ENCODE peak calls at places on chromosomes 4 and X, in eight cellular contexts. One of them, this sample, is unnamed.

GRCh38 chrX:44961817-44962607 is 89.0 kb downstream of the KDM6A start:
- DNase-seq in AG10803: no peak
- DNase-seq in brain microvascular endothelial cell: no peak
- DNase-seq in lower leg skin: no peak
- DNase-seq in AG04449: no peak
- DNase-seq in tibial artery: no peak
- DNase-seq in osteocyte: no peak
- DNase-seq in astrocyte of the spinal cord: no peak
- DNase-seq in this sample: no peak

GRCh38 chr4:19349416-19349815 is 902.3 kb upstream of the SLIT2 start:
- DNase-seq in AG10803: peak; percentile 19
- DNase-seq in brain microvascular endothelial cell: no peak
- DNase-seq in lower leg skin: no peak
- DNase-seq in AG04449: no peak
- DNase-seq in tibial artery: no peak
- DNase-seq in osteocyte: no peak
- DNase-seq in astrocyte of the spinal cord: no peak
- DNase-seq in this sample: no peak

GRCh38 chr4:105092768-105093167 is 53.9 kb upstream of the TET2 start:
- DNase-seq in AG10803: peak; percentile 18
- DNase-seq in brain microvascular endothelial cell: no peak
- DNase-seq in lower leg skin: no peak
- DNase-seq in AG04449: no peak
- DNase-seq in tibial artery: no peak
- DNase-seq in osteocyte: no peak
- DNase-seq in astrocyte of the spinal cord: no peak
- DNase-seq in this sample: no peak

GRCh38 chr4:41009411-41009810 is 204.9 kb downstream of the APBB2 start:
- DNase-seq in AG10803: peak; percentile 44
- DNase-seq in brain microvascular endothelial cell: no peak
- DNase-seq in lower leg skin: no peak
- DNase-seq in AG04449: no peak
- DNase-seq in tibial artery: no peak
- DNase-seq in osteocyte: no peak
- DNase-seq in astrocyte of the spinal cord: peak; percentile 75
- DNase-seq in this sample: no peak

GRCh38 chr4:94933799-94934198 is 176.0 kb downstream of the BMPR1B start:
- DNase-seq in AG10803: no peak
- DNase-seq in brain microvascular endothelial cell: peak; percentile 22
- DNase-seq in lower leg skin: no peak
- DNase-seq in AG04449: no peak
- DNase-seq in tibial artery: no peak
- DNase-seq in osteocyte: no peak
- DNase-seq in astrocyte of the spinal cord: no peak
- DNase-seq in this sample: no peak

GRCh38 chrX:50813843-50814661 is at the start of gene SHROOM4:
- DNase-seq in AG10803: peak; percentile 47
- DNase-seq in brain microvascular endothelial cell: peak; percentile 39
- DNase-seq in lower leg skin: no peak
- DNase-seq in AG04449: no peak
- DNase-seq in tibial artery: peak; percentile 64
- DNase-seq in osteocyte: peak; percentile 84
- DNase-seq in astrocyte of the spinal cord: peak; percentile 72
- DNase-seq in this sample: no peak

GRCh38 chrX:45794323-45794994 is 593.8 kb upstream of the DIPK2B start:
- DNase-seq in AG10803: no peak
- DNase-seq in brain microvascular endothelial cell: no peak
- DNase-seq in lower leg skin: no peak
- DNase-seq in AG04449: no peak
- DNase-seq in tibial artery: no peak
- DNase-seq in osteocyte: no peak
- DNase-seq in astrocyte of the spinal cord: no peak
- DNase-seq in this sample: no peak

GRCh38 chr4:88029556-88029955 is 22.1 kb downstream of the PKD2 start:
- DNase-seq in AG10803: peak; percentile 22
- DNase-seq in brain microvascular endothelial cell: no peak
- DNase-seq in lower leg skin: no peak
- DNase-seq in AG04449: no peak
- DNase-seq in tibial artery: no peak
- DNase-seq in osteocyte: no peak
- DNase-seq in astrocyte of the spinal cord: peak; percentile 2
- DNase-seq in this sample: no peak

GRCh38 chr4:48033825-48034413 is 17.3 kb downstream of the NIPAL1 start:
- DNase-seq in AG10803: no peak
- DNase-seq in brain microvascular endothelial cell: peak; percentile 57
- DNase-seq in lower leg skin: no peak
- DNase-seq in AG04449: no peak
- DNase-seq in tibial artery: no peak
- DNase-seq in osteocyte: no peak
- DNase-seq in astrocyte of the spinal cord: no peak
- DNase-seq in this sample: no peak

GRCh38 chr4:105631818-105632400 is 76.6 kb downstream of the INTS12 start:
- DNase-seq in AG10803: no peak
- DNase-seq in brain microvascular endothelial cell: no peak
- DNase-seq in lower leg skin: no peak
- DNase-seq in AG04449: no peak
- DNase-seq in tibial artery: no peak
- DNase-seq in osteocyte: no peak
- DNase-seq in astrocyte of the spinal cord: no peak
- DNase-seq in this sample: no peak

GRCh38 chr4:159446266-159446976 is 343.5 kb downstream of the RAPGEF2 start:
- DNase-seq in AG10803: peak; percentile 78
- DNase-seq in brain microvascular endothelial cell: peak; percentile 52
- DNase-seq in lower leg skin: peak; percentile 39
- DNase-seq in AG04449: peak; percentile 49
- DNase-seq in tibial artery: peak; percentile 63
- DNase-seq in osteocyte: no peak
- DNase-seq in astrocyte of the spinal cord: peak; percentile 80
- DNase-seq in this sample: no peak

GRCh38 chr4:185710487-185710995 is 101.5 kb downstream of the SORBS2 start:
- DNase-seq in AG10803: no peak
- DNase-seq in brain microvascular endothelial cell: no peak
- DNase-seq in lower leg skin: no peak
- DNase-seq in AG04449: no peak
- DNase-seq in tibial artery: peak; percentile 78
- DNase-seq in osteocyte: no peak
- DNase-seq in astrocyte of the spinal cord: peak; percentile 47
- DNase-seq in this sample: peak; percentile 68

GRCh38 chrX:123949846-123950245 is 11.7 kb upstream of the STAG2 start:
- DNase-seq in AG10803: no peak
- DNase-seq in brain microvascular endothelial cell: no peak
- DNase-seq in lower leg skin: no peak
- DNase-seq in AG04449: no peak
- DNase-seq in tibial artery: no peak
- DNase-seq in osteocyte: no peak
- DNase-seq in astrocyte of the spinal cord: no peak
- DNase-seq in this sample: no peak

GRCh38 chr4:3328814-3329663 is 36.2 kb downstream of the RGS12 start:
- DNase-seq in AG10803: no peak
- DNase-seq in brain microvascular endothelial cell: no peak
- DNase-seq in lower leg skin: no peak
- DNase-seq in AG04449: no peak
- DNase-seq in tibial artery: peak; percentile 21
- DNase-seq in osteocyte: peak; percentile 68
- DNase-seq in astrocyte of the spinal cord: no peak
- DNase-seq in this sample: no peak

GRCh38 chr4:183507928-183508327 is 3.1 kb downstream of the ING2 start:
- DNase-seq in AG10803: no peak
- DNase-seq in brain microvascular endothelial cell: no peak
- DNase-seq in lower leg skin: no peak
- DNase-seq in AG04449: no peak
- DNase-seq in tibial artery: no peak
- DNase-seq in osteocyte: no peak
- DNase-seq in astrocyte of the spinal cord: no peak
- DNase-seq in this sample: no peak

GRCh38 chrX:109624022-109624421 is 950 bp downstream of the KCNE5 start:
- DNase-seq in AG10803: no peak
- DNase-seq in brain microvascular endothelial cell: no peak
- DNase-seq in lower leg skin: no peak
- DNase-seq in AG04449: no peak
- DNase-seq in tibial artery: no peak
- DNase-seq in osteocyte: no peak
- DNase-seq in astrocyte of the spinal cord: no peak
- DNase-seq in this sample: no peak

GRCh38 chr4:41619161-41619560 is 81.2 kb downstream of the LIMCH1 start:
- DNase-seq in AG10803: no peak
- DNase-seq in brain microvascular endothelial cell: no peak
- DNase-seq in lower leg skin: no peak
- DNase-seq in AG04449: no peak
- DNase-seq in tibial artery: no peak
- DNase-seq in osteocyte: no peak
- DNase-seq in astrocyte of the spinal cord: no peak
- DNase-seq in this sample: no peak

GRCh38 chr4:3710451-3711182 is 55.6 kb upstream of the ADRA2C start:
- DNase-seq in AG10803: peak; percentile 23
- DNase-seq in brain microvascular endothelial cell: no peak
- DNase-seq in lower leg skin: no peak
- DNase-seq in AG04449: no peak
- DNase-seq in tibial artery: peak; percentile 77
- DNase-seq in osteocyte: no peak
- DNase-seq in astrocyte of the spinal cord: no peak
- DNase-seq in this sample: no peak

DNA sequence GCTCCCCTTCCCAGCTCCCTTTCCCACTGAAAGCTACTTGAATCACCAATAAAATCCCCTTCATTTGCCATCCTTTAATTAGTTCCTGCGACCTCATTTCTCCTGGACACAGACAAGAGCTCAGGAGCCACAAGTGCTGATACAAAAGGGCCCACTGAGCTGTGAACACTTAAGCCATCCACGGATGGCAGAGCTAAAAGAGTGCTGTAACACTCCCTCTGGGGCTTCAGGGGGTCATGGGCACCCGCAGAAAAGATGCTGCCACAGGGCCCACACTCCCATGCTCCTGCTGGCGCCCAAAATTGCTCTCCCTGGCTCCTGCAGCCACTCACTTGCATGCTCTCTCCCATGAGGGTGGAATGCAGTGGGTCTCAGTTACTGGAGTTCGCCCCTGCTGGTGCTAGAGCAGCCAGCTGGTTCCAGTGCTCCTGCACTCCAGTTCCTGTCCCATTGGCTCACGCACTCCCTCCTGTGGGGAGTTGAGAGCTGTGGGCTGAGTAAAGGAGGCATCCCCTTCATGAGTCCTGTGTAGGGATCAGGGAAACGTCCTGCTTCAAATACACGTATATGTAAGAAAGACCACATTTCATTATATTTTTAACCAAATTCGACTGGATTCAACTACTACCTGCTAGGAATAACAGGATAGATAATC is 1291.0 kb downstream of the ARAP2 start:
- DNase-seq in AG10803: no peak
- DNase-seq in brain microvascular endothelial cell: no peak
- DNase-seq in lower leg skin: no peak
- DNase-seq in AG04449: no peak
- DNase-seq in tibial artery: no peak
- DNase-seq in osteocyte: no peak
- DNase-seq in astrocyte of the spinal cord: no peak
- DNase-seq in this sample: no peak
- TF ChIP-seq CTCF in AG10803: no peak
- TF ChIP-seq CTCF in brain microvascular endothelial cell: peak; percentile 10
- TF ChIP-seq CTCF in lower leg skin: no peak
- TF ChIP-seq CTCF in AG04449: no peak
- TF ChIP-seq CTCF in tibial artery: no peak
- TF ChIP-seq CTCF in osteocyte: no peak
- TF ChIP-seq CTCF in astrocyte of the spinal cord: no peak
- TF ChIP-seq CTCF in this sample: no peak

DNA sequence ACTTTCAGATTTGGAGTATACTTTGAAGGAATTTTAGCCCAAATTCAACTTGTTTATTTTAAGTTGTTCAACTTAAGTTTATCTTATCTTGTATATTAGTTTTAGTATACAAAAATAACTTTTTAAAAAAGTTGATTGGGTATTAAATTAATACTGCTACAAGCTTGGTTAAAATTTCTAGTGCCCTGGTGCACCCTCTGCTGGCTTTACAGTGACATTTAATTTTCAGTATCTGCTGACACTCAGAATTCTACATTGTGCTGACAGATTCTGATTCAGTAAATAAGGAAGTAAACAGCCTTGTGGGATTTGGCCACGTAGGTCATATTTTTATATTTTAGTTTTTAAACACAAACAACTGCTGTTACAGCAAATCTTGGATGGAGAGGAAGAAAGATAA is 2.9 kb downstream of the EDA start:
- DNase-seq in AG10803: peak; percentile 3
- DNase-seq in brain microvascular endothelial cell: peak; percentile 5
- DNase-seq in lower leg skin: no peak
- DNase-seq in AG04449: no peak
- DNase-seq in tibial artery: no peak
- DNase-seq in osteocyte: no peak
- DNase-seq in astrocyte of the spinal cord: no peak
- DNase-seq in this sample: no peak
- TF ChIP-seq CTCF in AG10803: peak; percentile 36
- TF ChIP-seq CTCF in brain microvascular endothelial cell: peak; percentile 49
- TF ChIP-seq CTCF in lower leg skin: no peak
- TF ChIP-seq CTCF in AG04449: no peak
- TF ChIP-seq CTCF in tibial artery: peak; percentile 42
- TF ChIP-seq CTCF in osteocyte: peak; percentile 42
- TF ChIP-seq CTCF in astrocyte of the spinal cord: peak; percentile 22
- TF ChIP-seq CTCF in this sample: no peak

GRCh38 chr4:163679189-163679588 is 184.7 kb downstream of the TMA16 start:
- DNase-seq in AG10803: no peak
- DNase-seq in brain microvascular endothelial cell: peak; percentile 33
- DNase-seq in lower leg skin: no peak
- DNase-seq in AG04449: no peak
- DNase-seq in tibial artery: no peak
- DNase-seq in osteocyte: no peak
- DNase-seq in astrocyte of the spinal cord: no peak
- DNase-seq in this sample: no peak
- TF ChIP-seq CTCF in AG10803: no peak
- TF ChIP-seq CTCF in brain microvascular endothelial cell: peak; percentile 64
- TF ChIP-seq CTCF in lower leg skin: no peak
- TF ChIP-seq CTCF in AG04449: peak; percentile 8
- TF ChIP-seq CTCF in tibial artery: no peak
- TF ChIP-seq CTCF in osteocyte: peak; percentile 55
- TF ChIP-seq CTCF in astrocyte of the spinal cord: peak; percentile 42
- TF ChIP-seq CTCF in this sample: no peak

DNA sequence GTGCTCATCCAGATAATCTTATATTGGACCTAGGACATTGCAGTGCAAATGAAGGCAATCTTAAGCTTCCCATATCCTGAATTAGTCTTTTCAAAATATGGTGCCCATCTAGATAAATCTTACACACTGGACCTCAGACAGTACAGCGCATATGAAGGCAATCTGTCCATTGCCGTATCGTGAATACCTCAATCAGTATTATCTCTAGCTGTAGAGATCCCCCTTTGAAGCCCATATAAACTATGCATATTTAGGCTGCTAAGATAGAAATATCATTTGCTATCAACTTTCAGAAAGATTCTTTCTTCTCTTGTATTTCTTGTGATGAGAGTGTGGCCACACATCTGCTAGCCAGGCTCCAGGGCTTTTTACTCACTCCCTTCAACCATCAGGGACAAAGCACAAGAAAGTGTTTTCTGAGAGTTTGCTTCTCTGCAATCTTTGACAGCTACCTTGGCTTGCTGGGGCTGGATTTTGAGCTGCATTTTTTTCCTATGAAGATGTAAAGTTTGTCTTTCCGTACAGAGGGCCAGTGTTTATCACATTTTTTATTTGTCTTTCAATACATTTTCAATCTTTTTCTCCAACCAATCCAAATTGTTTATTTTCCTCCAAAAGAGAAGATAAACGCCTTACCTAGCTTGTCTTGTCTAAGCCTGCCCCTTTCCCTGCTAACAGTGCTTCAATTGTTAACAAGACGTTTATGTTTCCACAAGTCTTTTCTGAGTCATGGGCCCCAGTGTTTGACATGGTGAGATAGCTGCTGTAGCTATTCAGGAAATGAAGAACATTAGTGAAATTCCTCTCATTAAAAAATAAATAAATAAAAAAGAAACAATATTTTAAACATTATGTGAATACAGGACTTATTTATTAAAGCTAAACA is 57.6 kb upstream of the FAT1 start:
- DNase-seq in AG10803: peak; percentile 42
- DNase-seq in brain microvascular endothelial cell: peak; percentile 87
- DNase-seq in lower leg skin: no peak
- DNase-seq in AG04449: no peak
- DNase-seq in tibial artery: no peak
- DNase-seq in osteocyte: no peak
- DNase-seq in astrocyte of the spinal cord: peak; percentile 78
- DNase-seq in this sample: no peak
- TF ChIP-seq CTCF in AG10803: no peak
- TF ChIP-seq CTCF in brain microvascular endothelial cell: no peak
- TF ChIP-seq CTCF in lower leg skin: no peak
- TF ChIP-seq CTCF in AG04449: no peak
- TF ChIP-seq CTCF in tibial artery: no peak
- TF ChIP-seq CTCF in osteocyte: no peak
- TF ChIP-seq CTCF in astrocyte of the spinal cord: no peak
- TF ChIP-seq CTCF in this sample: no peak